ENCODE peak calls at places on chromosomes 13 and 19, in nine cellular contexts. H, B, Z, W, V, Q, S, U and D are unnamed samples.

GRCh38 chr19:19540707-19541515 is 2.8 kb downstream of the CILP2 start:
- DNase-seq in H (no peak), B (peak), Z (peak), W (no peak), V (peak), Q (no peak), S (peak), U (peak), D (no peak)

GRCh38 chr13:101626925-101627555 is 174.6 kb downstream of the ITGBL1 start:
- DNase-seq in H (no peak), B (no peak), Z (peak), W (no peak), V (no peak), Q (no peak), S (no peak), U (no peak), D (no peak)

GRCh38 chr19:14375055-14375581 is 6.1 kb upstream of the ADGRE5 start:
- DNase-seq in H (no peak), B (peak), Z (peak), W (no peak), V (peak), Q (no peak), S (no peak), U (no peak), D (no peak)

GRCh38 chr19:42563352-42564210 is 31.1 kb downstream of the CEACAM8 start:
- DNase-seq in H (no peak), B (no peak), Z (peak), W (peak), V (peak), Q (no peak), S (peak), U (no peak), D (peak)

GRCh38 chr19:18785179-18786124 is 5.7 kb downstream of the COMP start:
- DNase-seq in H (peak), B (peak), Z (peak), W (peak), V (peak), Q (peak), S (peak), U (peak), D (peak)

GRCh38 chr19:8610041-8610927 is at the start of gene ADAMTS10:
- DNase-seq in H (peak), B (peak), Z (no peak), W (peak), V (peak), Q (peak), S (peak), U (peak), D (peak)

GRCh38 chr13:99558570-99559180 is 57.4 kb downstream of the TM9SF2 start:
- DNase-seq in H (no peak), B (no peak), Z (no peak), W (no peak), V (no peak), Q (no peak), S (no peak), U (no peak), D (no peak)

GRCh38 chr13:71871844-71872243 is 4.8 kb upstream of the DACH1 start:
- DNase-seq in H (no peak), B (no peak), Z (no peak), W (no peak), V (no peak), Q (no peak), S (no peak), U (no peak), D (no peak)

GRCh38 chr19:15563931-15564330 is 51.1 kb upstream of the CYP4F8 start:
- DNase-seq in H (no peak), B (no peak), Z (no peak), W (no peak), V (no peak), Q (no peak), S (no peak), U (no peak), D (no peak)

GRCh38 chr19:15564534-15565168 is 50.4 kb upstream of the CYP4F8 start:
- DNase-seq in H (no peak), B (no peak), Z (no peak), W (no peak), V (no peak), Q (no peak), S (no peak), U (no peak), D (no peak)

GRCh38 chr19:15562861-15563260 is 52.2 kb upstream of the CYP4F8 start:
- DNase-seq in H (no peak), B (no peak), Z (no peak), W (no peak), V (no peak), Q (no peak), S (no peak), U (no peak), D (no peak)

GRCh38 chr19:15563325-15563794 is 51.7 kb upstream of the CYP4F8 start:
- DNase-seq in H (no peak), B (no peak), Z (no peak), W (no peak), V (peak), Q (no peak), S (no peak), U (peak), D (no peak)

GRCh38 chr19:15562145-15562544 is 52.9 kb upstream of the CYP4F8 start:
- DNase-seq in H (no peak), B (no peak), Z (no peak), W (no peak), V (no peak), Q (no peak), S (no peak), U (no peak), D (no peak)
- TF ChIP-seq CTCF in H (no peak), B (no peak), Z (no peak), W (no peak), V (no peak), Q (no peak), S (no peak), U (no peak), D (no peak)

GRCh38 chr19:51036519-51036918 is 1.7 kb upstream of the KLK12 start:
- DNase-seq in H (no peak), B (no peak), Z (no peak), W (no peak), V (no peak), Q (no peak), S (no peak), U (no peak), D (no peak)
- TF ChIP-seq CTCF in H (no peak), B (no peak), Z (no peak), W (no peak), V (no peak), Q (no peak), S (no peak), U (no peak), D (no peak)

GRCh38 chr19:48121909-48122371 is 11.3 kb upstream of the PLA2G4C start:
- DNase-seq in H (no peak), B (no peak), Z (peak), W (no peak), V (no peak), Q (no peak), S (peak), U (no peak), D (no peak)

GRCh38 chr19:48122421-48122820 is 11.8 kb upstream of the PLA2G4C start:
- DNase-seq in H (no peak), B (no peak), Z (no peak), W (no peak), V (no peak), Q (no peak), S (no peak), U (no peak), D (no peak)

GRCh38 chr19:48127561-48127960 is 16.9 kb upstream of the PLA2G4C start:
- DNase-seq in H (no peak), B (no peak), Z (no peak), W (no peak), V (no peak), Q (no peak), S (no peak), U (no peak), D (no peak)

GRCh38 chr19:48121066-48121465 is 10.4 kb upstream of the PLA2G4C start:
- DNase-seq in H (no peak), B (no peak), Z (no peak), W (no peak), V (no peak), Q (no peak), S (no peak), U (no peak), D (no peak)

GRCh38 chr19:48123907-48124675 is 13.5 kb upstream of the PLA2G4C start:
- DNase-seq in H (no peak), B (no peak), Z (no peak), W (no peak), V (no peak), Q (no peak), S (no peak), U (no peak), D (peak)
- TF ChIP-seq CTCF in H (no peak), B (no peak), Z (no peak), W (no peak), V (no peak), Q (no peak), S (no peak), U (no peak), D (peak)

DNA sequence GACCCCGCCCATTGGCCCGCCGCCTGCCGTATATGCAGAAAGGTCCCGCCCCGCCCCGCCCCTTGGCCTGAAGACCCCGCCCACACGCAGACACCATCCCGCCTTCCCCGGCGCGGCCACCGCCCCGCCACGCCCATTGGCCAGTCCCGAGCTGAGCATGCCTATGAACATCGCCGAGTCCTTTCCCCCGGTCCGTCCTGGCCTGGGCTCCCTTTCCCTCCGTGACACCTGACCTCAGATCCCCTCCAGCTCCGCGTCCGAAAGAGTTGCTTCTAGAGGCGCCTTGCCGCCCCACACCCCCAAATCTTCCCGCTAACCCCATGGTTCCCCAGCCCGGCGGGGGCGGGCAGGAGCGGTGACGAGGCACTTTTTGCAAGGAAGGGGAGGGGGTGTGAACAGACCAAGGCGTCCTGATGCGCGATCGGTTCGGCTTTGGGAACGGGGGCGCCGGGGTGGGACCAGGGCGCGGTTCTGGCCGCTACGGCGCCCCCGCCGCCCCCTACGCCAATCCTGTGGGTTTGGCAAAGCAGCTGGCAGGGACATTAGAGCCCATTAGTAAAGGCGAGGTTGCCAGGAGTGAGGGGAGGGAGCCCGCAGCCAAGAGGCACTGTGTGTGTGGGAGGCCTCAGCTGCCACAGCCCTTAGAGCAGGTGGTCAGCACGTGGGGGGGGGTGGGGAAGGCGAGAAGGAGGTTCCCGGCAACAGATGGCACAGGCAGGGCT is 409 bp upstream of the NUMBL start:
- DNase-seq in H (peak), B (peak), Z (peak), W (peak), V (peak), Q (peak), S (peak), U (peak), D (peak)
- TF ChIP-seq CTCF in H (no peak), B (no peak), Z (no peak), W (no peak), V (no peak), Q (no peak), S (no peak), U (no peak), D (no peak)